ENCODE peak calls at places on chromosomes 1 and 21, in nine cellular contexts. A is neural progenitor cell, V is GM12878, Y is HCT116, W is GM23248, Q is endothelial cell of umbilical vein, G is K562, N is PC-9, X is HepG2. T is an unnamed sample. For H3K9me3 and H3K4me1, the result is how much of the 10 kb centered on the place peaks cover.

GRCh38 chr1:184170719-184171118 is 119.2 kb downstream of the TSEN15 start:
- DNase-seq in A (no peak), G (no peak), V (no peak), Y (no peak), Q (no peak), W (no peak), N (no peak), X (no peak), T (no peak)

GRCh38 chr1:76381450-76382108 is 307.0 kb downstream of the ST6GALNAC3 start:
- DNase-seq in W (peak), X (no peak), A (no peak), G (no peak), Y (no peak), Q (no peak), V (no peak), N (no peak), T (no peak)

GRCh38 chr1:171826973-171827372 is 14.3 kb upstream of the DNM3 start:
- DNase-seq in A (no peak), Q (no peak), Y (no peak), X (no peak), W (no peak), G (no peak), V (no peak), N (no peak), T (no peak)

GRCh38 chr1:154945160-154945961 is 8.8 kb upstream of the PMVK start:
- DNase-seq in X (no peak), N (no peak), Y (no peak), A (no peak), G (no peak), V (no peak), W (no peak), Q (no peak), T (no peak)

GRCh38 chr1:233019921-233020320 is 69.5 kb downstream of the NTPCR start:
- DNase-seq in X (no peak), Y (no peak), G (no peak), Q (no peak), V (no peak), A (no peak), N (no peak), W (no peak), T (no peak)

GRCh38 chr1:59184506-59184905 is 112.4 kb upstream of the FGGY start:
- DNase-seq in A (no peak), Q (no peak), X (no peak), G (no peak), N (no peak), W (no peak), Y (no peak), V (no peak), T (no peak)

GRCh38 chr1:55007626-55008025 is 8.9 kb downstream of the BSND start:
- DNase-seq in Y (no peak), N (peak), A (no peak), Q (no peak), V (no peak), G (no peak), W (peak), X (no peak), T (no peak)

GRCh38 chr21:22743085-22743484 is 1744.9 kb downstream of the NCAM2 start:
- DNase-seq in G (no peak), A (no peak), X (no peak), Y (no peak), Q (no peak), W (no peak), N (no peak), V (no peak), T (no peak)

GRCh38 chr1:248611883-248612282 is 14.4 kb upstream of the OR2T10 start:
- DNase-seq in A (no peak), X (no peak), V (no peak), N (no peak), G (no peak), W (no peak), Y (no peak), Q (no peak), T (no peak)

GRCh38 chr1:41721039-41721438 is 197.7 kb downstream of the HIVEP3 start:
- DNase-seq in W (no peak), Q (no peak), A (no peak), N (no peak), X (no peak), V (no peak), G (no peak), Y (no peak), T (no peak)

GRCh38 chr1:147071142-147071541 is 101.1 kb downstream of the PRKAB2 start:
- DNase-seq in Y (no peak), W (no peak), X (no peak), N (no peak), A (no peak), Q (no peak), V (no peak), G (no peak), T (no peak)

GRCh38 chr1:99748419-99748818 is 18.0 kb downstream of the FRRS1 start:
- DNase-seq in A (no peak), V (no peak), Q (no peak), Y (peak), W (peak), X (peak), G (no peak), N (no peak), T (no peak)

GRCh38 chr21:45152265-45152746 is 77.9 kb downstream of the ADARB1 start:
- DNase-seq in Y (no peak), W (no peak), G (peak), A (peak), N (no peak), X (no peak), Q (no peak), V (no peak), T (peak)

GRCh38 chr1:245383396-245384330 is 228.9 kb downstream of the KIF26B start:
- DNase-seq in V (no peak), Y (no peak), A (no peak), Q (no peak), N (no peak), G (no peak), X (no peak), W (no peak), T (no peak)

GRCh38 chr1:147204080-147204479 is 21.1 kb downstream of the FMO5 start:
- DNase-seq in Q (no peak), Y (no peak), A (no peak), N (no peak), X (no peak), W (no peak), G (no peak), V (no peak), T (no peak)

GRCh38 chr21:26964379-26964778 is 2.5 kb downstream of the ADAMTS5 start:
- DNase-seq in V (no peak), A (peak), X (no peak), W (peak), G (no peak), Y (no peak), Q (no peak), N (no peak), T (no peak)

GRCh38 chr1:87151500-87152421 is 176.9 kb upstream of the LMO4 start:
- DNase-seq in W (no peak), N (no peak), Q (peak), Y (no peak), V (peak), A (peak), X (no peak), G (peak), T (no peak)

GRCh38 chr1:87147851-87148250 is 180.8 kb upstream of the LMO4 start:
- DNase-seq in V (no peak), N (no peak), Q (no peak), G (no peak), W (no peak), A (no peak), Y (no peak), X (no peak), T (no peak)

GRCh38 chr1:87148670-87149069 is 180.0 kb upstream of the LMO4 start:
- DNase-seq in V (no peak), W (no peak), N (no peak), Q (no peak), Y (no peak), A (no peak), G (no peak), X (no peak), T (no peak)

GRCh38 chr1:87150143-87150542 is 178.5 kb upstream of the LMO4 start:
- DNase-seq in V (no peak), G (no peak), N (peak), W (no peak), Y (no peak), Q (peak), A (no peak), X (no peak), T (no peak)

DNA sequence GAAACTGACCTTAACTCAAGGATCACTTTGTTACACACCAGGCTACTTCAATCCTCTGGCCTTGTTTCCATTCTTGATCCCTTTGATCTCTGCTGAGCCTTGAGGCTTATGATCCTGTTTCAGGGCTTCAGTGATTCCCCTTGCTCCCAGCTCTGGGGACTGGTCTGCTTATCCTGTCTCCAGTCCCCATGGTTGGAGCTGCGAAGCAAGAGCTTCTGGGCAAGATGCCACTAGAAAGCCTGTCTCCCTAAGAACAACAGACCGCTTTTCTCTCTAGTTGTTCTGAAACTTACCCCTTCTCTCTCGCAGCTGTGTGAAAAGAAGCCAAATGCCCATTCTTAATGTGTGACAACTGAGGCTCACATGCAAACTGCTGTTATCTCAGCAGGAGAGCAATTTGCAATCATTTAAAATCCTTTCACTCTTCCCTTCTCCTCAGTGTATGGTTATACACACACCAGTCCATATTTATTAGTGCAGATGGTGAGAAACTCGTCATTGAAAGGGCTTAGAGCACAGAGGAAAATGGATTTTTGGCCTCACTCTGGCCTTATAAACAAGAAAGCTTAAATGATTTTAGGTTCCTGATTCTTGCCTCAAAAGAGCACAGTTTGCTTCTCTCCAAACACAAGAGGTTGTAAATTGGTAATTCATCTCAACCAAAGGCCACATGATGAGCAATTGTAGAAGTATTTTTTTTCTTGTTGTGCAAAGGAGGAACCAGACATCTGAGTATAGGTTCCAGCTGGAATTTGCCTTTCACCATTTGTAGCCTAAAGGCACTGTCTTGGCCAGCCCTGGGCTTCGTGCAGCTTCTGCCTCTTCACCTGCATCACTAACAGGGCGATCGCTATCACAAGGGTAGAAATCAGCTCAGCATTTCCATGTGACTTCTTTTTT is 179.3 kb upstream of the LMO4 start:
- DNase-seq in A (no peak), Q (no peak), Y (no peak), G (no peak), N (peak), V (no peak), X (no peak), W (peak), T (no peak)
- TF ChIP-seq EZH2 in A (no peak), Q (no peak), Y (no peak), G (no peak), N (no peak), V (no peak), X (no peak), W (no peak), T (no peak)

GRCh38 chr1:112513112-112513870 is 4.5 kb downstream of the WNT2B start:
- DNase-seq in Y (no peak), V (no peak), N (no peak), W (peak), A (no peak), X (no peak), Q (no peak), G (no peak), T (no peak)

GRCh38 chr1:112509660-112510178 is 954 bp downstream of the WNT2B start:
- DNase-seq in V (no peak), N (no peak), Q (no peak), Y (no peak), W (no peak), A (no peak), G (no peak), X (no peak), T (no peak)

GRCh38 chr1:112509005-112509659 is 367 bp downstream of the WNT2B start:
- DNase-seq in Y (no peak), G (no peak), A (peak), N (no peak), W (peak), V (no peak), X (no peak), Q (peak), T (no peak)

GRCh38 chr1:112510340-112510739 is 1.6 kb downstream of the WNT2B start:
- DNase-seq in W (no peak), N (peak), X (no peak), A (no peak), Q (no peak), Y (no peak), V (no peak), G (no peak), T (no peak)

DNA sequence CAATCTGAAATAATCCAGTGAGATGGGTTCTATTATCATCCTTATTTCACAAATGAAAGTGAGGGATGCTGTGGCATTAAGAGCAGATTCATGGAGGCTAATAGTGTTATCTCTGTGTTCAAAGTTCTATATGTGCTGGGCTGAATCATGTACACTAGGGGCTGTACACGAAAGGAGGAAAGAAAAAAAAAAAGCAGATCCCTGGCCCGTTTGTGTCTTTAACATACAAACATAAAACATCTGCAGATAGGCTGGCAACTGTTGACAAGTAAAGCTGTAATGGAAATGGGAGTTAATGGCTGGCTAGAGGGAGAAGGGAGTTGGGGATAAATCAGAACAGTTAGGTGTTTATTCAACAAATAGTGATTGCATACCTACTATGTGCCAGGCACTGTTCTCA is 3.1 kb downstream of the WNT2B start:
- DNase-seq in N (no peak), W (no peak), Q (no peak), A (no peak), X (no peak), V (no peak), G (no peak), Y (no peak), T (no peak)
- H3K9me3 ChIP-seq in N (under half), W (under half), Q (under half), A (under half), X (under half), V (under half), G (under half), Y (under half), T (under half)

GRCh38 chr1:27661412-27662075 is 10.4 kb downstream of the IFI6 start:
- DNase-seq in N (no peak), A (no peak), G (no peak), Y (no peak), W (no peak), X (no peak), V (no peak), Q (no peak), T (peak)

GRCh38 chr1:27666294-27666693 is 5.7 kb downstream of the IFI6 start:
- DNase-seq in V (no peak), W (no peak), G (no peak), N (no peak), Y (no peak), A (no peak), X (no peak), Q (no peak), T (no peak)

GRCh38 chr1:27664291-27664690 is 7.7 kb downstream of the IFI6 start:
- DNase-seq in Y (no peak), W (peak), G (no peak), A (no peak), Q (no peak), V (no peak), N (no peak), X (no peak), T (no peak)

GRCh38 chr1:27665016-27665651 is 6.9 kb downstream of the IFI6 start:
- DNase-seq in W (no peak), Y (no peak), G (no peak), X (no peak), V (no peak), A (no peak), N (no peak), Q (no peak), T (no peak)

DNA sequence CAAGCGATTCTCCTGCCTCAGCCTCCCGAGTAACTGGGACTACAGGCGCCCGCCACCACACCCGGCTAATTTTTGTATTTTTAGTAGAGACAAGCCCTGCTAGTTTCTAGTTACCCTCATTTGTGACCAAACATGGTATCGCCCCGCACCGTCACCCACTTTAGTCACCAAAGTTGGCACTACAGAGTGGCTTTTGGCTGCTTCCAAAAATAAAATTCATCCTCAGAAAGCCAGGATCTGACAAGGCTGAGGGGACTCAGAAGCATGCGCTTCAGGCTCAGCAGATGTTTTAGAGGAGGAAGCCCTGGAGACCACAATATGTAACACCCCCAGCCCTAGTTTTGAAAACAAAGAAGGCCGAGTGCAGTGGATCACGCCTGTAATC is 8.3 kb downstream of the IFI6 start:
- DNase-seq in X (no peak), Y (no peak), Q (no peak), N (no peak), V (no peak), W (peak), G (no peak), A (no peak), T (no peak)
- H3K4me1 ChIP-seq in X (under half), Y (under half), Q (under half), N (under half), V (under half), W (under half), G (under half), A (under half), T (half or more)

DNA sequence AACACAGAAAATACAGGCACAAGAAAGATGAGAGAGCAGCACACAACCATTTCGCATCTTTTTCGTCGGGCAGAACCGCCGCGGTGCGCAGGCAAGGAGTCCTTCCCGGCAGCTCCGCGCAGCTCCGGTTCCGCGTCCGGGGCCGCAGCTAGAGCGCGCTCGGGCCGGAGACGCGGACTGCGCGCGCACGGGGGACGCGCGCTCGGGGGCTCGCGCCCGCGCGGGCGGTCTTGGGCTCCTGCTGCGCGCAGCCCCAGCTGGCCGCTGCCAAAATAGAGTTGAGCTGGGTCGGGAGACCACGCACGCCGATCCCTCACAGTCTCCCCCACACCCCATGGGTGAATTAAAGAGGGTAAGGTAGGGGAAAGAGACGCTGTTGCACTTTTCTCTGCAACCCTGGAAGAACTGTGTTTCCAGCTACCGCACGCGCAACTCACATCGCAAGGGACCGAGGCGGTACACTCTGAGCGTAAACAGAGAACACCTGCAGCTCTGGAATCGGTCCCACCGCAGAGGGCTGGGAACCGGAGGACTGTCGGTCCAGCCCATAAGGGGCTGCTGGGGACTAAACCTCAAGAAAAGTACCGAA is 1.6 kb downstream of the NR5A2 start:
- DNase-seq in Q (peak), W (peak), G (no peak), N (peak), A (peak), V (no peak), Y (peak), X (no peak), T (no peak)
- TF ChIP-seq EZH2 in Q (peak), W (no peak), G (no peak), N (no peak), A (peak), V (no peak), Y (no peak), X (no peak), T (no peak)

GRCh38 chr21:9735421-9735961 is 785.9 kb upstream of the TPTE start:
- DNase-seq in Y (no peak), Q (no peak), N (no peak), W (no peak), A (no peak), G (no peak), V (no peak), X (no peak), T (no peak)

DNA sequence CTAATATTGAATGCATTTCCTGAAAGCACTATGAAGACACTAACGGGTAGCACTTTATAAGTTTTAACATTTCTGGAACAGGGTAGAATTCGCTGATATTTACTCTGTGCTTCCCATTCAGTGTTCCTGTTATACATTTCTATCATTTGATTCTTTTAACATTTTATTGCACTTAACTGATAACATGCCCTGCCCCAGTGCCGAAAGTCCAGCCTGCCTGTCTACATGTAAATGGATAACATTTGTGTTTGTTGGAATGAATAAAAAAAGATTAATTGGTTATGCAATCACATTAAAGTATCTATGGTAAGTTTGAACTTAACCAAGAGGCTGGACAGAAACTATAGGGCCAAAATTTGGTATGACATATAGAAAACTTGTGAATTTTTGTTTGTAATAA is 790.5 kb upstream of the TPTE start:
- DNase-seq in Y (no peak), G (no peak), N (no peak), Q (no peak), A (no peak), X (no peak), W (no peak), V (no peak), T (no peak)
- H3K9me3 ChIP-seq in Y (half or more), G (under half), N (under half), Q (under half), A (half or more), X (half or more), W (under half), V (under half), T (under half)

T was measured in DND-41.